ENCODE peak calls at places on chromosome 16, in ten cellular contexts. D, Z, N, P, Q, L, H, C, B and A are unnamed samples.

GRCh38 chr16:88504489-88505404 is 51.7 kb downstream of the ZFPM1 start:
- DNase-seq in D (no peak), Z (no peak), N (no peak), P (no peak), Q (no peak), L (no peak), H (no peak), C (peak; percentile 86), B (no peak), A (peak; percentile 93)

GRCh38 chr16:68406458-68407041 is 41.8 kb downstream of the SMPD3 start:
- DNase-seq in D (peak; percentile 54), Z (no peak), N (no peak), P (no peak), Q (no peak), L (no peak), H (no peak), C (no peak), B (no peak), A (no peak)

GRCh38 chr16:55853114-55853513 is 20.2 kb upstream of the CES1 start:
- DNase-seq in D (peak; percentile 26), Z (peak; percentile 10), N (no peak), P (no peak), Q (no peak), L (no peak), H (no peak), C (no peak), B (no peak), A (no peak)

GRCh38 chr16:58501242-58502131 is 1.5 kb downstream of the NDRG4 start:
- DNase-seq in D (no peak), Z (no peak), N (peak; percentile 86), P (no peak), Q (peak; percentile 69), L (peak; percentile 93), H (peak; percentile 50), C (peak; percentile 51), B (no peak), A (peak; percentile 91)

GRCh38 chr16:59510008-59510424 is 775.9 kb upstream of the GOT2 start:
- DNase-seq in D (no peak), Z (no peak), N (no peak), P (peak; percentile 17), Q (no peak), L (no peak), H (no peak), C (peak; percentile 40), B (no peak), A (no peak)

GRCh38 chr16:30185141-30185682 is 1.8 kb downstream of the CORO1A start:
- DNase-seq in D (no peak), Z (no peak), N (no peak), P (peak; percentile 18), Q (peak; percentile 50), L (peak; percentile 44), H (peak; percentile 37), C (no peak), B (no peak), A (peak; percentile 17)

GRCh38 chr16:11149011-11149616 is 106.9 kb downstream of the SOCS1 start:
- DNase-seq in D (peak; percentile 27), Z (no peak), N (peak; percentile 38), P (no peak), Q (no peak), L (no peak), H (no peak), C (no peak), B (no peak), A (peak; percentile 72)

GRCh38 chr16:89573826-89574680 is 1.5 kb upstream of the CPNE7 start:
- DNase-seq in D (no peak), Z (no peak), N (no peak), P (no peak), Q (no peak), L (no peak), H (no peak), C (no peak), B (no peak), A (peak; percentile 69)

GRCh38 chr16:17235147-17235817 is 235.5 kb downstream of the XYLT1 start:
- DNase-seq in D (no peak), Z (no peak), N (no peak), P (no peak), Q (no peak), L (no peak), H (no peak), C (no peak), B (no peak), A (no peak)

GRCh38 chr16:22397459-22397858 is 23.0 kb upstream of the CDR2 start:
- DNase-seq in D (peak; percentile 96), Z (peak; percentile 97), N (no peak), P (no peak), Q (no peak), L (no peak), H (no peak), C (no peak), B (no peak), A (no peak)

GRCh38 chr16:22400899-22401298 is 26.5 kb upstream of the CDR2 start:
- DNase-seq in D (no peak), Z (no peak), N (no peak), P (no peak), Q (no peak), L (peak; percentile 22), H (no peak), C (no peak), B (no peak), A (no peak)

GRCh38 chr16:22397931-22398330 is 23.5 kb upstream of the CDR2 start:
- DNase-seq in D (no peak), Z (no peak), N (no peak), P (no peak), Q (no peak), L (no peak), H (no peak), C (no peak), B (no peak), A (no peak)

DNA sequence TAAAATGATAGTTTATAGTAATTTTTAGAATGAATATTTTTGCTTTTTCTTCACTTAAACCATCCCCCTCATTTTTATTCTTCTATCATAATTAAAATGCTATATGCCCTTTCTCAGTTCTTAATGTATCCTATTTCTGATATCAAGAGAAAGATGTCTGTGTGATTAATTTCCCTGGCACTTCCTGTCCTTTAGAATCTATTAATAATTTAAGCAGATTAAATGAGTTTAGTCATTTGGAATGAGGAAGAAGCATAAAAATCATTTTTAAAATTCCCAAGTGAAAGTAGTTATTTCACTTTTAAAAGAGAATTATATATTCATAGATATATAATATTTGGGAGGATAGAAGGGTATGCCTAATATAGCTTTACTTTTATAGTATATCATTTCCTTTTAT is 27.8 kb upstream of the CDR2 start:
- DNase-seq in D (peak; percentile 20), Z (peak; percentile 36), N (no peak), P (no peak), Q (no peak), L (no peak), H (no peak), C (no peak), B (no peak), A (no peak)
- TF ChIP-seq CTCF in D (no peak), Z (no peak), N (no peak), P (no peak), Q (no peak), L (no peak), H (no peak), C (no peak), B (no peak), A (no peak)

GRCh38 chr16:61887903-61888302 is 148.3 kb downstream of the CDH8 start:
- DNase-seq in D (no peak), Z (no peak), N (no peak), P (no peak), Q (no peak), L (no peak), H (no peak), C (no peak), B (no peak), A (no peak)

GRCh38 chr16:61890346-61890745 is 145.9 kb downstream of the CDH8 start:
- DNase-seq in D (no peak), Z (no peak), N (no peak), P (no peak), Q (no peak), L (no peak), H (no peak), C (no peak), B (no peak), A (no peak)

GRCh38 chr16:61885343-61885742 is 150.9 kb downstream of the CDH8 start:
- DNase-seq in D (no peak), Z (no peak), N (no peak), P (no peak), Q (no peak), L (no peak), H (no peak), C (no peak), B (no peak), A (no peak)
- TF ChIP-seq CTCF in D (no peak), Z (no peak), N (no peak), P (no peak), Q (no peak), L (no peak), H (no peak), C (no peak), B (no peak), A (no peak)

GRCh38 chr16:4273858-4274291 is 1.1 kb upstream of the TFAP4 start:
- DNase-seq in D (peak; percentile 22), Z (peak; percentile 64), N (peak; percentile 78), P (peak; percentile 71), Q (no peak), L (peak; percentile 82), H (peak; percentile 80), C (peak; percentile 62), B (no peak), A (peak; percentile 74)

GRCh38 chr16:4270595-4270994 is 2.2 kb downstream of the TFAP4 start:
- DNase-seq in D (no peak), Z (no peak), N (no peak), P (no peak), Q (no peak), L (no peak), H (no peak), C (no peak), B (no peak), A (no peak)

GRCh38 chr16:4272114-4272954 is 489 bp downstream of the TFAP4 start:
- DNase-seq in D (no peak), Z (no peak), N (peak; percentile 62), P (peak; percentile 55), Q (peak; percentile 65), L (peak; percentile 69), H (peak; percentile 77), C (peak; percentile 45), B (no peak), A (peak; percentile 55)

GRCh38 chr16:4270091-4270490 is 2.7 kb downstream of the TFAP4 start:
- DNase-seq in D (no peak), Z (no peak), N (no peak), P (no peak), Q (no peak), L (no peak), H (no peak), C (no peak), B (no peak), A (no peak)

GRCh38 chr16:4271176-4272113 is 1.4 kb downstream of the TFAP4 start:
- DNase-seq in D (peak; percentile 91), Z (peak; percentile 88), N (peak; percentile 94), P (peak; percentile 92), Q (peak; percentile 90), L (peak; percentile 91), H (peak; percentile 95), C (peak; percentile 92), B (peak; percentile 72), A (peak; percentile 94)
- TF ChIP-seq CTCF in D (peak; percentile 28), Z (no peak), N (no peak), P (no peak), Q (peak; percentile 21), L (no peak), H (peak; percentile 31), C (no peak), B (no peak), A (no peak)

DNA sequence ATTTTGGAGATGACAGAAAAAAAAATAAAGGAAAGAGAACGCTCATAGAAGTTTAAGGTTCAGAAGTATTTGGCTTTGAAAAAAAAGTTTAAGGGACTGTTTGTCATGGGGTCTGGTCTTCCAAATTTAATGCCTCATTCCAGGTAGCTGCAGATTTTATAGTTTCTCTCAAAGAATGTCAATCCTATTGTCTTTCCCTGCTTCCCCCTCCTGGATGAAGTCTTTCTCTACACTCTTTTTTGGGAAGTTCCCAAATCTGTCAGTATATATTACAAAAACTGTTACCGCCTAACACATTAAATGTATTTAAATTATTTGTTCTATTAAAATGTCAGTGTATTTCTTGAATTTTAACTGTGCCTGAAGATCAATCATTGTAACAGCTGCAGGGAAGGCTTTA is 457.5 kb downstream of the MAF start:
- DNase-seq in D (no peak), Z (no peak), N (no peak), P (no peak), Q (no peak), L (no peak), H (no peak), C (no peak), B (no peak), A (no peak)
- TF ChIP-seq CTCF in D (no peak), Z (no peak), N (no peak), P (no peak), Q (no peak), L (no peak), H (no peak), C (no peak), B (no peak), A (no peak)